ENCODE peak calls at places on chromosomes 1 and 21, in eight cellular contexts. P, N, S, C, Z, Q, M and I are unnamed samples.

GRCh38 chr1:22428672-22429071 is 23.0 kb upstream of the ZBTB40 start:
- DNase-seq in N (peak), M (peak), P (no peak), C (no peak), Z (no peak), Q (no peak), S (no peak), I (no peak)

GRCh38 chr1:215845224-215845902 is 278.3 kb downstream of the KCTD3 start:
- DNase-seq in C (no peak), P (no peak), S (no peak), N (peak), Q (no peak), Z (no peak), M (peak), I (no peak)

GRCh38 chr1:7222616-7223015 is 437.4 kb downstream of the CAMTA1 start:
- DNase-seq in Q (no peak), S (no peak), P (no peak), M (no peak), N (no peak), Z (no peak), C (no peak), I (no peak)

GRCh38 chr1:42820813-42821212 is 3.6 kb upstream of the SVBP start:
- DNase-seq in C (no peak), N (no peak), Z (no peak), Q (no peak), S (no peak), P (no peak), M (no peak), I (no peak)

GRCh38 chr1:227753999-227754764 is 18.9 kb downstream of the SNAP47 start:
- DNase-seq in M (peak), P (no peak), S (peak), Q (peak), Z (no peak), C (peak), N (no peak), I (no peak)

GRCh38 chr1:226921504-226921903 is 18.6 kb upstream of the COQ8A start:
- DNase-seq in P (no peak), Z (no peak), C (no peak), M (no peak), S (no peak), N (no peak), Q (no peak), I (no peak)

GRCh38 chr21:39073063-39073462 is 110.2 kb downstream of the PSMG1 start:
- DNase-seq in S (no peak), P (no peak), Q (peak), C (no peak), N (no peak), M (no peak), Z (no peak), I (no peak)

GRCh38 chr21:43312751-43313169 is 114.2 kb downstream of the SIK1 start:
- DNase-seq in C (peak), Z (peak), N (no peak), S (no peak), M (no peak), P (peak), Q (no peak), I (no peak)

GRCh38 chr1:8378202-8378601 is 60.3 kb downstream of the SLC45A1 start:
- DNase-seq in N (no peak), Q (no peak), P (no peak), Z (no peak), M (no peak), S (peak), C (no peak), I (no peak)

GRCh38 chr1:55690366-55690765 is 475.2 kb upstream of the USP24 start:
- DNase-seq in S (no peak), M (no peak), N (peak), Z (no peak), C (no peak), P (no peak), Q (no peak), I (no peak)

GRCh38 chr1:162161921-162162550 is 92.5 kb downstream of the NOS1AP start:
- DNase-seq in M (no peak), Q (no peak), S (no peak), C (no peak), P (no peak), N (no peak), Z (no peak), I (no peak)